ENCODE peak calls at places on chromosomes 3 and 15, in five cellular contexts. R, Z, M, I and Y are unnamed samples.

GRCh38 chr15:41559489-41560177 is 621 bp downstream of the TYRO3 start:
- DNase-seq in Z (no peak), M (no peak), R (no peak), I (no peak), Y (no peak)

GRCh38 chr3:194808709-194809108 is 123.0 kb downstream of the FAM43A start:
- DNase-seq in I (peak), M (no peak), R (peak), Z (peak), Y (peak)

GRCh38 chr3:63349583-63350177 is 71.6 kb downstream of the SYNPR start:
- DNase-seq in I (peak), Z (peak), M (no peak), R (peak), Y (peak)

GRCh38 chr3:187967982-187968381 is 186.0 kb upstream of the LPP start:
- DNase-seq in Z (no peak), M (no peak), R (peak), I (no peak), Y (no peak)

GRCh38 chr3:56960234-56960917 is 100.1 kb upstream of the SPATA12 start:
- DNase-seq in R (no peak), M (peak), I (no peak), Z (no peak), Y (no peak)

GRCh38 chr3:50338989-50339388 is 1.6 kb downstream of the RASSF1 start:
- DNase-seq in M (no peak), I (no peak), Z (no peak), R (no peak), Y (no peak)

GRCh38 chr3:161108840-161109239 is 3.7 kb upstream of the B3GALNT1 start:
- DNase-seq in I (peak), R (peak), M (no peak), Z (no peak), Y (peak)

GRCh38 chr15:84747423-84748273 is 744 bp upstream of the ZNF592 start:
- DNase-seq in I (peak), Z (peak), M (no peak), R (peak), Y (peak)

GRCh38 chr3:25952133-25952532 is 162.2 kb downstream of the OXSM start:
- DNase-seq in I (no peak), Z (no peak), M (no peak), R (no peak), Y (no peak)
- TF ChIP-seq EZH2 in I (no peak), Z (no peak), M (no peak), R (no peak), Y (no peak)

GRCh38 chr3:54122802-54123537 is 618 bp downstream of the CACNA2D3 start:
- DNase-seq in M (no peak), R (no peak), Z (no peak), I (no peak), Y (no peak)
- TF ChIP-seq EZH2 in M (no peak), R (peak), Z (peak), I (peak), Y (no peak)

GRCh38 chr3:13557926-13558325 is 9.0 kb downstream of the FBLN2 start:
- DNase-seq in R (no peak), Z (no peak), M (no peak), I (no peak), Y (no peak)
- TF ChIP-seq EZH2 in R (no peak), Z (no peak), M (no peak), I (no peak), Y (no peak)

GRCh38 chr3:125075738-125076137 is 19.9 kb upstream of the HEG1 start:
- DNase-seq in I (no peak), Z (no peak), M (no peak), R (no peak), Y (no peak)

GRCh38 chr3:125076464-125076863 is 20.7 kb upstream of the HEG1 start:
- DNase-seq in Z (no peak), I (no peak), R (no peak), M (no peak), Y (no peak)

GRCh38 chr3:125072310-125072709 is 16.5 kb upstream of the HEG1 start:
- DNase-seq in M (no peak), I (peak), Z (peak), R (peak), Y (no peak)

GRCh38 chr3:125072749-125073404 is 17.1 kb upstream of the HEG1 start:
- DNase-seq in M (no peak), I (no peak), Z (no peak), R (no peak), Y (no peak)

DNA sequence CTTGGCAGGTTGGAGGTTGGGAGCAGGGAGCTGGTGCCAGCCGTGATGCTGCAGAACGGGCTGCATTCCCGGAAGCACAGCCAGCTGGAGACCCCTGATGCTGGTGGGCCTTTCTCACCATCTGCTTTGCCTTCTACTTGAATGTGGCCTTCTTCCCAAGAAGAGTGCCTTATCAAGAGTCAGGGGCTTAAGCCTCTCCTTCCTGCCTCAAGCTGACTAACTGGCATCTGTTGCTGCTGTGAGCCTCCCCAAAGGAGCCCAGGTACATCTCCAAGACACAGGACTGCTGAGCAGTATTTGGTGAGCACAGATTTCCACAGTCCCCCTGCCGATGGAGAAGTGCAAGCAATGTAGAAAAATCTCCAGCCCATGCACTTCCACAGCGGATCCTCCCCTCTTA is 17.7 kb upstream of the HEG1 start:
- DNase-seq in Z (no peak), M (no peak), R (no peak), I (no peak), Y (no peak)
- TF ChIP-seq EZH2 in Z (no peak), M (no peak), R (no peak), I (no peak), Y (no peak)

GRCh38 chr15:72238586-72238985 is 7.6 kb upstream of the PKM start:
- DNase-seq in Z (no peak), M (no peak), I (no peak), R (no peak), Y (no peak)

GRCh38 chr15:72235298-72235697 is 4.3 kb upstream of the PKM start:
- DNase-seq in R (no peak), M (no peak), I (no peak), Z (no peak), Y (no peak)

GRCh38 chr15:72236381-72237285 is 5.6 kb upstream of the PKM start:
- DNase-seq in R (no peak), Z (no peak), I (no peak), M (no peak), Y (no peak)

GRCh38 chr15:72239652-72240051 is 8.7 kb upstream of the PKM start:
- DNase-seq in R (no peak), M (no peak), I (no peak), Z (no peak), Y (no peak)

DNA sequence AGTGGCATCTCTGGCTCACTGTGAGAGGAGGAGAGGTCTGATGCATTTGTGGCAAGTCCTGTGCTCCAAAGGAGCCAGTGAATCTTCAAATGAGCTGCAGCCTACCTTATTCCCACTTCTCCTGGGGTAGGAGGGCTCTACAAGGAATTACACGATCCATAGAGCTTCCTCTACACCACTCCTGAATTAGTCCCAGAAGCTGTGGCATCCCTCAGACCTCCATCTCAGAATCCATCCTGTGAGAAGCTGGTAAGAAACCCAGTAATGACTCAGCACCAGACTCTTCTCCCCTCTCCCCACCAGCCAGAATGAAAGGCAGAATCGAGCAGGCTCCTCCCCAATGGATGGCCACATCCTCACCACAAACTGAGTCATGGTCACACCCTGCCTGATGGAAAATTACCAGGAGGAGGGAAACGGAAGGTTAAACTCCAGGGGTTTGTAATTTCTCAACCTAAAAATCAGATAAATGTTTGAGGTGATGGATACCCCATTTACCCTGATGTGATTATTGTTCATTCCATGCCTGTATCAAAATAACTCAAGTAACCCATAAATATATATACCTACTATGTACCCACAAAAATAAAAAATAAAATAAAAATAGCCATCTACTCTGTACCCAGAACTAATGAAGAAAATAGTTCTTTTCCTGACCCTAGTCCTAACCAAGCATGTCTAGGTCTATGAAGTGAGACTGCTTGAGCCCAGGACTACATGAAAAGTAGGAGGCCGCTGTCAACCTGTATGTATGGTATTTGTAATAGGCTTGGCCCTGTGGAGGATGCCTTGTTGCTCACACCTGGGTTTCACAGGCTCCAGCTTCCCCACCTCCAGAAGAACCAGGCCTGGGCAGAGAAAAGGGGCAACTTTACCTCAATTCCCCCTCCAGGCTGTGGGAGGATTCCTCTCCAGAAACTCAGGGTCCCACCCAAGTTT is 6.6 kb upstream of the PKM start:
- DNase-seq in I (peak), Z (peak), R (peak), M (peak), Y (peak)
- TF ChIP-seq EZH2 in I (no peak), Z (no peak), R (no peak), M (no peak), Y (no peak)